ENCODE peak calls at places on chromosomes 11 and 22, in four cellular contexts. One of them, this sample, is unnamed.

GRCh38 chr11:88344869-88345268 is 7.3 kb upstream of the CTSC start:
- DNase-seq in GM19239: no peak
- DNase-seq in RKO: no peak
- DNase-seq in T-helper 1 cell: no peak
- DNase-seq in this sample: no peak

GRCh38 chr11:13013054-13013488 is 4.0 kb downstream of the RASSF10 start:
- DNase-seq in GM19239: no peak
- DNase-seq in RKO: no peak
- DNase-seq in T-helper 1 cell: no peak
- DNase-seq in this sample: no peak

GRCh38 chr22:40436460-40437431 is 66.4 kb downstream of the SGSM3 start:
- DNase-seq in GM19239: no peak
- DNase-seq in RKO: peak
- DNase-seq in T-helper 1 cell: no peak
- DNase-seq in this sample: no peak

GRCh38 chr22:27460596-27461347 is 340.8 kb downstream of the MN1 start:
- DNase-seq in GM19239: no peak
- DNase-seq in RKO: no peak
- DNase-seq in T-helper 1 cell: no peak
- DNase-seq in this sample: peak

GRCh38 chr22:44360686-44361381 is 48.1 kb upstream of the SHISAL1 start:
- DNase-seq in GM19239: no peak
- DNase-seq in RKO: no peak
- DNase-seq in T-helper 1 cell: no peak
- DNase-seq in this sample: peak

GRCh38 chr11:441418-442274 is at the start of gene ANO9:
- DNase-seq in GM19239: peak
- DNase-seq in RKO: no peak
- DNase-seq in T-helper 1 cell: peak
- DNase-seq in this sample: peak

GRCh38 chr11:69509846-69510390 is 28.5 kb downstream of the LINC01488 start:
- DNase-seq in GM19239: no peak
- DNase-seq in RKO: no peak
- DNase-seq in T-helper 1 cell: no peak
- DNase-seq in this sample: peak

GRCh38 chr22:41517172-41518047 is 26.9 kb downstream of the POLR3H start:
- DNase-seq in GM19239: peak
- DNase-seq in RKO: peak
- DNase-seq in T-helper 1 cell: no peak
- DNase-seq in this sample: peak

GRCh38 chr22:20174785-20175596 is 24.1 kb upstream of the CCDC188 start:
- DNase-seq in GM19239: no peak
- DNase-seq in RKO: peak
- DNase-seq in T-helper 1 cell: no peak
- DNase-seq in this sample: no peak

GRCh38 chr22:45425101-45425500 is 11.6 kb downstream of the RIBC2 start:
- DNase-seq in GM19239: no peak
- DNase-seq in RKO: no peak
- DNase-seq in T-helper 1 cell: no peak
- DNase-seq in this sample: no peak

GRCh38 chr11:79342686-79343085 is 98.1 kb downstream of the TENM4 start:
- DNase-seq in GM19239: no peak
- DNase-seq in RKO: no peak
- DNase-seq in T-helper 1 cell: no peak
- DNase-seq in this sample: no peak

GRCh38 chr22:43464809-43465208 is 53.0 kb downstream of the MPPED1 start:
- DNase-seq in GM19239: no peak
- DNase-seq in RKO: no peak
- DNase-seq in T-helper 1 cell: no peak
- DNase-seq in this sample: no peak

GRCh38 chr11:60831143-60831500 is 10.8 kb upstream of the CCDC86 start:
- DNase-seq in GM19239: peak
- DNase-seq in RKO: peak
- DNase-seq in T-helper 1 cell: peak
- DNase-seq in this sample: peak

GRCh38 chr11:17012712-17013547 is 1.3 kb downstream of the PLEKHA7 start:
- DNase-seq in GM19239: no peak
- DNase-seq in RKO: peak
- DNase-seq in T-helper 1 cell: no peak
- DNase-seq in this sample: peak

GRCh38 chr11:74820763-74821162 is 72.1 kb downstream of the RNF169 start:
- DNase-seq in GM19239: no peak
- DNase-seq in RKO: peak
- DNase-seq in T-helper 1 cell: no peak
- DNase-seq in this sample: no peak

GRCh38 chr11:64874308-64874707 is 4.1 kb downstream of the EHD1 start:
- DNase-seq in GM19239: no peak
- DNase-seq in RKO: no peak
- DNase-seq in T-helper 1 cell: peak
- DNase-seq in this sample: no peak

GRCh38 chr11:34757026-34757451 is 136.1 kb downstream of the EHF start:
- DNase-seq in GM19239: no peak
- DNase-seq in RKO: no peak
- DNase-seq in T-helper 1 cell: no peak
- DNase-seq in this sample: no peak

GRCh38 chr11:72225411-72225951 is 914 bp downstream of the INPPL1 start:
- DNase-seq in GM19239: no peak
- DNase-seq in RKO: peak
- DNase-seq in T-helper 1 cell: no peak
- DNase-seq in this sample: no peak

GRCh38 chr11:124676386-124676785 is 2.7 kb downstream of the SPA17 start:
- DNase-seq in GM19239: no peak
- DNase-seq in RKO: no peak
- DNase-seq in T-helper 1 cell: no peak
- DNase-seq in this sample: peak

This sample was measured in left cardiac atrium.